ENCODE peak calls at places on chromosome 7, in nine cellular contexts. M is OCI-LY7; I is stomach; C is hepatocyte; Y is endothelial cell of umbilical vein; D is left ventricle myocardium inferior; N is body of pancreas; L is left lung; G is CD4-positive, alpha-beta T cell. K is an unnamed sample.

GRCh38 chr7:75922966-75923603 is 8.1 kb downstream of the POR start:
- DNase-seq in N (no peak), D (no peak), Y (no peak), I (no peak), L (no peak), G (no peak), M (no peak), C (no peak), K (no peak)

GRCh38 chr7:55206235-55207029 is 158.7 kb upstream of the LANCL2 start:
- DNase-seq in Y (no peak), G (no peak), C (no peak), N (no peak), L (no peak), D (no peak), M (no peak), I (no peak), K (no peak)

GRCh38 chr7:19009241-19009935 is 108.0 kb downstream of the TWIST1 start:
- DNase-seq in G (no peak), N (no peak), L (no peak), C (no peak), D (no peak), I (no peak), Y (peak), M (no peak), K (no peak)

GRCh38 chr7:114419441-114420107 is 5.0 kb downstream of the FOXP2 start:
- DNase-seq in I (no peak), D (no peak), C (no peak), N (no peak), M (no peak), L (no peak), G (no peak), Y (no peak), K (no peak)

GRCh38 chr7:94642838-94643653 is 12.9 kb downstream of the SGCE start:
- DNase-seq in Y (no peak), M (no peak), D (no peak), N (no peak), I (no peak), G (no peak), L (no peak), C (no peak), K (peak)

GRCh38 chr7:73770002-73770859 is at the start of gene CLDN3:
- DNase-seq in C (peak), D (no peak), N (peak), I (peak), Y (no peak), G (no peak), L (peak), M (peak), K (no peak)

GRCh38 chr7:23471090-23471859 is 984 bp upstream of the IGF2BP3 start:
- DNase-seq in D (no peak), L (peak), G (no peak), Y (peak), N (no peak), M (peak), C (peak), I (no peak), K (no peak)

GRCh38 chr7:150362989-150363769 is 5.4 kb upstream of the REPIN1 start:
- DNase-seq in I (no peak), N (no peak), D (no peak), Y (no peak), M (no peak), L (no peak), C (no peak), G (no peak), K (no peak)

GRCh38 chr7:18547509-18548187 is 52.1 kb downstream of the HDAC9 start:
- DNase-seq in I (no peak), L (no peak), C (no peak), M (no peak), Y (no peak), G (no peak), N (no peak), D (no peak), K (no peak)

GRCh38 chr7:129684777-129685176 is 73.3 kb downstream of the NRF1 start:
- DNase-seq in D (no peak), N (no peak), I (no peak), M (no peak), L (no peak), G (no peak), Y (peak), C (no peak), K (no peak)

GRCh38 chr7:144853542-144853941 is 17.7 kb upstream of the TPK1 start:
- DNase-seq in M (no peak), G (no peak), I (no peak), N (no peak), Y (no peak), D (no peak), L (no peak), C (no peak), K (no peak)

GRCh38 chr7:27917774-27918314 is 177.9 kb downstream of the TAX1BP1 start:
- DNase-seq in L (no peak), G (no peak), N (no peak), M (peak), C (no peak), Y (peak), D (no peak), I (no peak), K (no peak)

GRCh38 chr7:4659551-4660286 is 22.4 kb upstream of the FOXK1 start:
- DNase-seq in Y (no peak), N (no peak), L (no peak), C (no peak), I (no peak), D (no peak), M (peak), G (no peak), K (no peak)

GRCh38 chr7:25775999-25776736 is 375.8 kb upstream of the NFE2L3 start:
- DNase-seq in C (no peak), D (peak), L (no peak), G (no peak), M (no peak), Y (no peak), N (no peak), I (no peak), K (no peak)

GRCh38 chr7:32241636-32242035 is 171.4 kb upstream of the PDE1C start:
- DNase-seq in N (no peak), I (no peak), D (no peak), Y (no peak), G (no peak), L (no peak), C (no peak), M (no peak), K (no peak)

GRCh38 chr7:44367475-44368030 is 42.2 kb upstream of the CAMK2B start:
- DNase-seq in I (peak), L (no peak), C (no peak), M (no peak), Y (no peak), G (no peak), D (no peak), N (no peak), K (no peak)

GRCh38 chr7:17038783-17039170 is 157.0 kb upstream of the AGR3 start:
- DNase-seq in N (no peak), D (no peak), Y (no peak), C (no peak), G (no peak), M (no peak), I (no peak), L (no peak), K (no peak)

GRCh38 chr7:131403322-131403721 is 75.6 kb downstream of the MKLN1 start:
- DNase-seq in G (no peak), I (no peak), C (no peak), M (no peak), D (no peak), L (no peak), N (no peak), Y (no peak), K (no peak)

GRCh38 chr7:20267482-20267881 is 50.3 kb upstream of the MACC1 start:
- DNase-seq in L (no peak), N (no peak), M (no peak), D (no peak), G (no peak), C (no peak), Y (no peak), I (no peak), K (no peak)

GRCh38 chr7:96097802-96098201 is 224.1 kb downstream of the SLC25A13 start:
- DNase-seq in N (no peak), G (no peak), M (no peak), L (no peak), Y (no peak), I (no peak), C (no peak), D (no peak), K (no peak)

GRCh38 chr7:17131060-17131345 is 167.4 kb upstream of the AHR start:
- DNase-seq in C (no peak), M (no peak), N (no peak), D (no peak), I (no peak), G (no peak), Y (no peak), L (no peak), K (no peak)

GRCh38 chr7:129037585-129037984 is 17.3 kb downstream of the TNPO3 start:
- DNase-seq in D (no peak), M (no peak), L (no peak), G (no peak), C (no peak), N (no peak), I (no peak), Y (no peak), K (no peak)

GRCh38 chr7:127771707-127772106 is 119.7 kb downstream of the SND1 start:
- DNase-seq in G (no peak), Y (no peak), N (no peak), L (no peak), I (no peak), M (no peak), C (no peak), D (no peak), K (no peak)

GRCh38 chr7:30162622-30163124 is 27.9 kb downstream of the MTURN start:
- DNase-seq in D (no peak), N (no peak), M (no peak), I (no peak), G (no peak), L (no peak), C (no peak), Y (peak), K (no peak)

GRCh38 chr7:5426226-5426475 is 2.5 kb upstream of the TNRC18 start:
- DNase-seq in Y (peak), D (no peak), L (no peak), I (no peak), N (no peak), G (no peak), C (no peak), M (no peak), K (peak)

GRCh38 chr7:105775580-105775979 is 100.8 kb downstream of the ATXN7L1 start:
- DNase-seq in D (no peak), M (no peak), N (no peak), G (no peak), L (no peak), I (no peak), C (no peak), Y (no peak), K (no peak)

GRCh38 chr7:3112499-3113134 is 69.0 kb upstream of the CARD11 start:
- DNase-seq in M (no peak), D (no peak), G (no peak), L (no peak), I (no peak), Y (no peak), N (no peak), C (no peak), K (no peak)

DNA sequence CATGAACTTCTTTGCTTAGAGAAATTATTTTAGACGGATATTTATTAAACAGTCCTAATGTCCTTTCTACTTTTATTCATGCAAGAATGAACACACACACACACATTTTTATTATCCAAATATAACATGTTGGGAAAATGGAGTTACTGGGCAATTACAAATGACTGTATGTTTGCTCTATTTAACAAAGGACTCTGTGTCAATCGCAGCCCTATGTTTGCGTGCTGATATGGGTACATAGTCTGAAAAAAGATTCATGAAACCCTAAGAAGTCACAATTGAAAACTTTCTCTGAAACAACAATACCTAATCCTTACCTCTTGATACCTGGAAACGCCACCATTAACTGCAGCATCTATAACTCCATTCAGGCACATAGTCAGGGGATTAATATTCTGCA is 184.7 kb upstream of the IMMP2L start:
- DNase-seq in N (no peak), G (no peak), Y (no peak), C (peak), L (no peak), D (no peak), M (no peak), I (no peak), K (no peak)
- TF ChIP-seq CTCF in N (no peak), G (no peak), Y (no peak), C (no peak), L (no peak), D (no peak), M (no peak), I (no peak), K (no peak)

GRCh38 chr7:10998984-10999757 is 25.5 kb downstream of the PHF14 start:
- DNase-seq in D (no peak), G (no peak), L (no peak), N (no peak), M (no peak), Y (no peak), I (no peak), C (no peak), K (no peak)
- H3K27ac ChIP-seq in D (no peak), G (no peak), L (no peak), N (no peak), M (no peak), Y (no peak), I (no peak), C (no peak), K (no peak)

GRCh38 chr7:1483536-1484505 is 20.4 kb downstream of the INTS1 start:
- DNase-seq in D (no peak), M (no peak), I (no peak), L (no peak), Y (no peak), C (no peak), N (no peak), G (no peak), K (no peak)
- TF ChIP-seq CTCF in D (no peak), M (no peak), I (no peak), L (no peak), Y (no peak), C (no peak), N (no peak), G (no peak), K (no peak)

GRCh38 chr7:116226664-116227063 is 16.3 kb downstream of the TES start:
- DNase-seq in N (no peak), D (no peak), M (no peak), Y (no peak), G (no peak), C (no peak), L (no peak), I (no peak), K (no peak)
- H3K27ac ChIP-seq in N (no peak), D (no peak), M (no peak), Y (no peak), G (no peak), C (no peak), L (no peak), I (no peak), K (no peak)

GRCh38 chr7:48872548-48872947 is 51.8 kb upstream of the CDC14C start:
- DNase-seq in D (no peak), M (no peak), L (no peak), C (no peak), N (no peak), Y (no peak), G (no peak), I (no peak), K (no peak)

GRCh38 chr7:48875300-48875916 is 48.9 kb upstream of the CDC14C start:
- DNase-seq in I (no peak), G (no peak), C (peak), L (peak), M (no peak), D (peak), Y (no peak), N (peak), K (peak)

GRCh38 chr7:48876087-48876486 is 48.3 kb upstream of the CDC14C start:
- DNase-seq in G (no peak), M (peak), L (no peak), N (no peak), D (no peak), Y (no peak), C (no peak), I (no peak), K (no peak)
- TF ChIP-seq CTCF in G (no peak), M (peak), L (no peak), N (no peak), D (no peak), Y (no peak), C (no peak), I (no peak), K (no peak)

GRCh38 chr7:99623091-99623693 is 6.4 kb downstream of the ZSCAN25 start:
- DNase-seq in D (no peak), Y (no peak), I (no peak), N (no peak), G (no peak), M (no peak), C (no peak), L (no peak), K (peak)

GRCh38 chr7:99624487-99624886 is 7.7 kb downstream of the ZSCAN25 start:
- DNase-seq in D (no peak), I (no peak), L (no peak), Y (no peak), G (peak), N (no peak), M (no peak), C (no peak), K (no peak)

GRCh38 chr7:99623702-99624447 is 7.1 kb downstream of the ZSCAN25 start:
- DNase-seq in N (no peak), L (no peak), I (no peak), C (peak), Y (no peak), M (no peak), G (no peak), D (no peak), K (no peak)

GRCh38 chr7:99621271-99621670 is 4.5 kb downstream of the ZSCAN25 start:
- DNase-seq in D (no peak), N (no peak), Y (no peak), L (no peak), G (no peak), I (no peak), M (no peak), C (no peak), K (no peak)

GRCh38 chr7:99622596-99622995 is 5.8 kb downstream of the ZSCAN25 start:
- DNase-seq in Y (no peak), G (no peak), D (no peak), L (no peak), M (no peak), I (no peak), C (no peak), N (no peak), K (no peak)
- H3K27ac ChIP-seq in Y (no peak), G (no peak), D (no peak), L (no peak), M (no peak), I (no peak), C (no peak), N (no peak), K (no peak)

GRCh38 chr7:1649751-1650326 is 20.2 kb upstream of the ELFN1 start:
- DNase-seq in M (no peak), N (no peak), D (peak), G (no peak), I (no peak), Y (no peak), L (no peak), C (no peak), K (no peak)
- TF ChIP-seq CTCF in M (no peak), N (no peak), D (no peak), G (no peak), I (no peak), Y (no peak), L (no peak), C (no peak), K (no peak)